ENCODE peak calls at places on chromosomes 13 and 19, in eight cellular contexts. Z is heart right ventricle, Y is stomach, F is PC-3, B is neural progenitor cell, J is lower lobe of right lung, L is astrocyte, A is Karpas-422. U is an unnamed sample.

GRCh38 chr19:47713046-47714021 is at the start of gene EHD2:
- DNase-seq in Z (peak), Y (peak), F (no peak), B (peak), J (peak), L (peak), A (peak), U (peak)

GRCh38 chr19:8004723-8005513 is 523 bp downstream of the ELAVL1 start:
- DNase-seq in Z (no peak), Y (no peak), F (peak), B (no peak), J (no peak), L (no peak), A (peak), U (peak)

GRCh38 chr19:8461891-8462290 is 17.1 kb downstream of the HNRNPM start:
- DNase-seq in Z (no peak), Y (no peak), F (no peak), B (no peak), J (no peak), L (no peak), A (no peak), U (no peak)

GRCh38 chr13:31200636-31200970 is 828 bp downstream of the B3GLCT start:
- DNase-seq in Z (peak), Y (peak), F (peak), B (peak), J (peak), L (no peak), A (no peak), U (peak)

GRCh38 chr13:80666782-80667537 is 326.0 kb upstream of the SPRY2 start:
- DNase-seq in Z (no peak), Y (no peak), F (no peak), B (no peak), J (no peak), L (no peak), A (no peak), U (no peak)

GRCh38 chr19:16977306-16977705 is 49.3 kb downstream of the CPAMD8 start:
- DNase-seq in Z (no peak), Y (no peak), F (no peak), B (no peak), J (no peak), L (no peak), A (no peak), U (no peak)

GRCh38 chr19:42252365-42253244 is 2.3 kb downstream of the ERF start:
- DNase-seq in Z (peak), Y (no peak), F (no peak), B (no peak), J (no peak), L (no peak), A (no peak), U (peak)

GRCh38 chr13:79810671-79811070 is 329.7 kb downstream of the NDFIP2 start:
- DNase-seq in Z (no peak), Y (no peak), F (peak), B (peak), J (no peak), L (peak), A (no peak), U (no peak)

GRCh38 chr13:106314417-106314816 is 221.0 kb downstream of the EFNB2 start:
- DNase-seq in Z (no peak), Y (no peak), F (no peak), B (no peak), J (no peak), L (no peak), A (no peak), U (no peak)

GRCh38 chr19:53132231-53132991 is at the start of gene ZNF415:
- DNase-seq in Z (peak), Y (peak), F (peak), B (peak), J (peak), L (peak), A (peak), U (peak)

GRCh38 chr13:107023335-107023734 is 455.4 kb upstream of the ARGLU1 start:
- DNase-seq in Z (no peak), Y (no peak), F (no peak), B (no peak), J (no peak), L (no peak), A (no peak), U (no peak)

GRCh38 chr19:18194554-18195238 is 1.7 kb downstream of the MPV17L2 start:
- DNase-seq in Z (peak), Y (no peak), F (peak), B (peak), J (no peak), L (peak), A (peak), U (peak)

GRCh38 chr13:33761744-33762143 is 56.2 kb upstream of the RFC3 start:
- DNase-seq in Z (no peak), Y (no peak), F (peak), B (peak), J (no peak), L (peak), A (peak), U (no peak)

GRCh38 chr19:56117376-56117884 is 3.7 kb downstream of the ZNF787 start:
- DNase-seq in Z (no peak), Y (peak), F (no peak), B (no peak), J (peak), L (no peak), A (no peak), U (no peak)

GRCh38 chr19:17225051-17225450 is 975 bp upstream of the OCEL1 start:
- DNase-seq in Z (no peak), Y (no peak), F (no peak), B (no peak), J (no peak), L (no peak), A (no peak), U (no peak)

GRCh38 chr19:16371540-16371986 is 46.9 kb downstream of the KLF2 start:
- DNase-seq in Z (peak), Y (peak), F (no peak), B (no peak), J (peak), L (no peak), A (no peak), U (peak)

GRCh38 chr19:44588753-44589112 is 24.6 kb upstream of the IGSF23 start:
- DNase-seq in Z (no peak), Y (no peak), F (peak), B (no peak), J (no peak), L (no peak), A (no peak), U (no peak)

GRCh38 chr19:42693760-42694350 is 46.4 kb downstream of the PSG3 start:
- DNase-seq in Z (no peak), Y (no peak), F (peak), B (no peak), J (no peak), L (peak), A (peak), U (no peak)

GRCh38 chr19:18119243-18120105 is 21.9 kb downstream of the MAST3 start:
- DNase-seq in Z (no peak), Y (no peak), F (no peak), B (no peak), J (no peak), L (no peak), A (peak), U (no peak)

GRCh38 chr13:31749929-31750328 is 10.6 kb downstream of the RXFP2 start:
- DNase-seq in Z (no peak), Y (no peak), F (peak), B (no peak), J (no peak), L (peak), A (peak), U (no peak)

GRCh38 chr13:87661471-87661870 is 9.7 kb upstream of the SLITRK5 start:
- DNase-seq in Z (no peak), Y (no peak), F (peak), B (no peak), J (no peak), L (peak), A (no peak), U (no peak)

GRCh38 chr19:43554317-43554895 is 20.9 kb downstream of the XRCC1 start:
- DNase-seq in Z (no peak), Y (no peak), F (no peak), B (no peak), J (no peak), L (no peak), A (no peak), U (no peak)

GRCh38 chr19:48513289-48514122 is 1.9 kb upstream of the LMTK3 start:
- DNase-seq in Z (peak), Y (peak), F (peak), B (peak), J (peak), L (peak), A (peak), U (peak)

GRCh38 chr19:7868671-7869452 is 5.3 kb downstream of the PRR36 start:
- DNase-seq in Z (peak), Y (peak), F (peak), B (peak), J (peak), L (no peak), A (peak), U (peak)

DNA sequence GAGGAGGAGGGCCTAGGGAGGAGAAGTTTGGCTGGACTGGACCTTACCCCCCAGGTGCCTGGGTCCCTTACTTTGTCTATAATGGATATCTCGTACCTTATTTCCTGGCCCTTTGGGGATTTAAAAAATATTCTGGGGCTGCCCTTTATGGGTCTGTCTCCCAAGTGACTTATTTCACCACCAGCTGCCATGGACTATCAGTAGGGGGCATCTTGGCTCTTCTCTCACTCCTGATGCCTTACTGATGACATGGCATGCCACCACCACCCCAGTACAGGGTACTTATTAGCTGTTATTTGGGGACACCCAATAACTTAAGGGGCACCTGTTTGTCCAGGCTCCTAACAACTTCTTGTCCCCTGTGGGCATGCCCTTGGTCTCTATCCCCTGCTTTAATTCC is 38.0 kb downstream of the NFIX start:
- DNase-seq in Z (no peak), Y (no peak), F (peak), B (no peak), J (no peak), L (no peak), A (peak), U (no peak)
- H3K27ac ChIP-seq in Z (peak), Y (peak), F (no peak), B (no peak), J (peak), L (no peak), A (no peak), U (peak)

DNA sequence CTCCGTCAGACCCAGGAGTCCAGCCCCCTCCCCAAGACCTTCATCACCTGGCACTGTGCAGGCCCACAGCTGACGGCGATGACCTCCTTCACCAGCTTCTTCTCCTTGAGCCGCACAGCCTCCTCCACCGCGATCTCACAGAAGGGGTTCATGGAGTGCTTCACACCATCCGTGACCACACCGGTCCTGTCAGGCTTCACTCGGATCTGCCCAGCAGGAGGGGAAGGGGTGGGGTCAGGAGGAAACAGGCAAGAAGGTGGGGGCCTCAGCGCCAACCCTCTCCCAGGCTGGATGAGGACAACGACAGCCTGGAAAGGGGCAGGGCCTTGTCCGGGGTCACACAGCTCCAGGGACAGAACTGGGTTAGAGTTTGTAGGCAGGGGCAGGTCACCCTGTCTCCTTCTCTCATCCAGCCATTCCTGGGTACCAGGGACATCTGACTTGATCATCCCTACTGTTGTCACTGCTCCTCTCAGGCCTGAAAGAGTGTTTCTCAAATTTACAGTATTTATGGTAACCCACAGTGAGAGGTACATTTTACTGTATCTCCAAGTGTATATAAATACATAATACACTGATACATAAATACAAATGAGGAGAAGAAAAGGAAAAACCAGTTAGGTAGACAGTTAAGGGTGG is 12.0 kb downstream of the ETFB start:
- DNase-seq in Z (no peak), Y (no peak), F (no peak), B (peak), J (no peak), L (no peak), A (no peak), U (no peak)
- H3K27ac ChIP-seq in Z (no peak), Y (no peak), F (no peak), B (peak), J (no peak), L (no peak), A (no peak), U (no peak)

GRCh38 chr13:51957377-51958216 is 53.7 kb downstream of the ATP7B start:
- DNase-seq in Z (no peak), Y (no peak), F (no peak), B (no peak), J (no peak), L (no peak), A (no peak), U (no peak)
- H3K27ac ChIP-seq in Z (no peak), Y (no peak), F (peak), B (no peak), J (no peak), L (no peak), A (no peak), U (no peak)

GRCh38 chr13:48493851-48494250 is 39.0 kb downstream of the RCBTB2 start:
- DNase-seq in Z (no peak), Y (no peak), F (peak), B (no peak), J (no peak), L (no peak), A (peak), U (no peak)
- H3K27ac ChIP-seq in Z (peak), Y (peak), F (peak), B (no peak), J (no peak), L (no peak), A (peak), U (peak)